ENCODE peak calls at places on chromosomes 13 and 19, in nine cellular contexts. B, R, H, K, Z, T, J, I and C are unnamed samples.
A peak's percentile ranks its signal among the peaks of the same experiment; 100 is the strongest.

GRCh38 chr13:77737583-77738200 is 40.2 kb downstream of the SLAIN1 start:
- DNase-seq in B (no peak), R (no peak), H (no peak), K (no peak), Z (no peak), T (no peak), J (no peak), I (no peak), C (no peak)

GRCh38 chr13:30172593-30173300 is 134.6 kb downstream of the KATNAL1 start:
- DNase-seq in B (no peak), R (no peak), H (no peak), K (no peak), Z (no peak), T (no peak), J (no peak), I (no peak), C (no peak)

GRCh38 chr13:99845136-99845874 is 126.3 kb downstream of the ZIC5 start:
- DNase-seq in B (no peak), R (no peak), H (no peak), K (no peak), Z (no peak), T (no peak), J (no peak), I (no peak), C (no peak)

GRCh38 chr13:33723365-33723764 is 94.6 kb upstream of the RFC3 start:
- DNase-seq in B (peak; percentile 7), R (no peak), H (no peak), K (no peak), Z (no peak), T (no peak), J (peak; percentile 12), I (no peak), C (no peak)

GRCh38 chr13:113533441-113533840 is 42.9 kb upstream of the DCUN1D2 start:
- DNase-seq in B (no peak), R (no peak), H (no peak), K (no peak), Z (peak; percentile 70), T (peak; percentile 65), J (no peak), I (no peak), C (no peak)

GRCh38 chr19:12967907-12968306 is 1.5 kb upstream of the DAND5 start:
- DNase-seq in B (no peak), R (no peak), H (no peak), K (no peak), Z (no peak), T (peak; percentile 55), J (no peak), I (no peak), C (no peak)

GRCh38 chr13:30679483-30680330 is 55.6 kb upstream of the ALOX5AP start:
- DNase-seq in B (peak; percentile 75), R (no peak), H (no peak), K (no peak), Z (peak; percentile 54), T (peak; percentile 41), J (peak; percentile 55), I (peak; percentile 19), C (no peak)

GRCh38 chr19:35006342-35006998 is 6.3 kb downstream of the GRAMD1A start:
- DNase-seq in B (peak; percentile 71), R (no peak), H (no peak), K (peak; percentile 60), Z (no peak), T (peak; percentile 77), J (peak; percentile 85), I (no peak), C (no peak)

GRCh38 chr19:29552454-29553280 is 26.9 kb downstream of the VSTM2B start:
- DNase-seq in B (no peak), R (no peak), H (no peak), K (no peak), Z (no peak), T (no peak), J (no peak), I (no peak), C (no peak)

GRCh38 chr19:29549105-29550070 is 23.6 kb downstream of the VSTM2B start:
- DNase-seq in B (no peak), R (no peak), H (no peak), K (no peak), Z (no peak), T (no peak), J (no peak), I (no peak), C (no peak)

GRCh38 chr19:29550896-29551295 is 25.1 kb downstream of the VSTM2B start:
- DNase-seq in B (no peak), R (no peak), H (no peak), K (no peak), Z (no peak), T (no peak), J (no peak), I (no peak), C (no peak)

GRCh38 chr19:29551774-29552173 is 26.0 kb downstream of the VSTM2B start:
- DNase-seq in B (no peak), R (no peak), H (no peak), K (no peak), Z (no peak), T (no peak), J (no peak), I (no peak), C (no peak)

DNA sequence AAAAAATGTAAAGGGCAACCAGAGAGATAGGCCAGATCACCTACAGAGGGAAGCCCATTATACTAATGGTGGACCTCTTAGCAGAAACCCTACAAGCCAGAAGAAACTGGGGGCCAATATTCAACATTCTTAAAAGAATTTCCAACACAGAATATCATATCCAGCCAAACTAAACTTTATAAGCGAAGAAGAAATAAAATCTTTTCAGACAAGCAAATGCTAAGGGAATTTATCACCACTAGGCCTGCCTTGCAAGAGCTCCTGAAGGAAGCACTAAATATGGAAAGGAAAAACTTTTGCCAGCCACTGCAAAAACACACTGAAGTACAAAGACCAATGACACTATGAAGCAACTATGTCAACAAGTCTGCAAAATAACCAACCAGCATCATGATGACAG is 28.4 kb downstream of the VSTM2B start:
- DNase-seq in B (no peak), R (no peak), H (no peak), K (no peak), Z (no peak), T (no peak), J (no peak), I (no peak), C (no peak)
- H3K4me3 ChIP-seq in B (no peak overlapping the region), R (no peak overlapping the region), H (no peak overlapping the region), K (no peak overlapping the region), Z (no peak overlapping the region), T (no peak overlapping the region), J (no peak overlapping the region), I (no peak overlapping the region), C (no peak overlapping the region)

DNA sequence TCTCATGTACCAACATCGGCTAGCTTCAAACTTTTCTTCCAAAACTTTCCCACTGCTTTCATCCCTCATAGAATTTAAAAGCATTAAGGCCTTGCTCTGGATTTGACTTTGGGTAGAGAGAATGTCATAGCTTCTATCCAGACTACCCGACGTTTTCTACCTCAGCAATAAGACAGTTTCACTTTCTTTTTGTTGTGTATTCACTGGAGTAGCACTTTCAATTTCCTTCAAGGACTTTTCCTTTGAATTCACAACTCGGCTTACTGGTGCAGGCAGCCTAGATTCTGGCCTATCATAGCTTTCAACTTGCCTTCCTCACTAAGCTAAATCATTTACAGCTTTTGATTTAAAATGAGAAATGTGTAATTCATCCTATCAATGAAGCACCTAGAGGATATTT is 420.4 kb upstream of the GPC6 start:
- DNase-seq in B (peak; percentile 46), R (no peak), H (no peak), K (no peak), Z (no peak), T (no peak), J (peak; percentile 48), I (no peak), C (peak; percentile 20)
- H3K4me3 ChIP-seq in B (peak overlapping the region; percentile 32), R (no peak overlapping the region), H (peak overlapping the region; percentile 41), K (peak overlapping the region; percentile 33), Z (no peak overlapping the region), T (peak overlapping the region; percentile 3), J (peak overlapping the region; percentile 34), I (peak overlapping the region; percentile 14), C (peak overlapping the region; percentile 5)

GRCh38 chr13:66559093-66559492 is 671.0 kb downstream of the PCDH9 start:
- DNase-seq in B (peak; percentile 9), R (no peak), H (no peak), K (no peak), Z (no peak), T (peak; percentile 72), J (no peak), I (no peak), C (no peak)

GRCh38 chr13:66560991-66561390 is 669.1 kb downstream of the PCDH9 start:
- DNase-seq in B (no peak), R (no peak), H (no peak), K (no peak), Z (no peak), T (no peak), J (no peak), I (no peak), C (no peak)

GRCh38 chr13:66558511-66558910 is 671.6 kb downstream of the PCDH9 start:
- DNase-seq in B (peak; percentile 79), R (no peak), H (no peak), K (no peak), Z (no peak), T (peak; percentile 30), J (peak; percentile 11), I (no peak), C (no peak)

GRCh38 chr13:66562054-66562453 is 668.1 kb downstream of the PCDH9 start:
- DNase-seq in B (no peak), R (no peak), H (no peak), K (no peak), Z (no peak), T (no peak), J (no peak), I (no peak), C (no peak)

DNA sequence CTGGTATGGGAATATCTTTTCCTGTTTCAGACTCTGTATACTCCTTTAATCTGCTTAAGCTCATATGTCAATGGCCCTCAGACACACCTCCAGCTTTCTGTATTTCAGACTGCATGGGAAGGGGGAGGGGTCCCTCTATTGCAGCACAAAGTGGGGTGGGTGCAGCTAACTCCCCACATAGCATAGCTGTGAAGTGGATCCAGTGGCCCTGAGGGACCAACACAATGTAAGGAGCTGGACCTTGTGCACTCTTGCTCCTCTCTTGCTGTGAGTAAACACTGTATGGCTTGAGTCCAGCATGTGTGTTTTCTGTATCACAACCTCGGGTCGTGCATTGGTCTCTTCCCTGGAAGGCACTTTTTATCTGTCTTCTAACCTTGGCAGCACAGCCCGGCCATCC is 669.9 kb downstream of the PCDH9 start:
- DNase-seq in B (peak; percentile 23), R (no peak), H (no peak), K (no peak), Z (no peak), T (no peak), J (no peak), I (no peak), C (no peak)
- H3K4me3 ChIP-seq in B (no peak overlapping the region), R (no peak overlapping the region), H (no peak overlapping the region), K (no peak overlapping the region), Z (no peak overlapping the region), T (no peak overlapping the region), J (no peak overlapping the region), I (no peak overlapping the region), C (no peak overlapping the region)

GRCh38 chr19:51364200-51365106 is 1.7 kb downstream of the ETFB start:
- DNase-seq in B (peak; percentile 43), R (no peak), H (no peak), K (no peak), Z (no peak), T (no peak), J (no peak), I (no peak), C (no peak)

GRCh38 chr19:51366999-51367564 is 894 bp upstream of the ETFB start:
- DNase-seq in B (peak; percentile 39), R (no peak), H (no peak), K (peak; percentile 66), Z (peak; percentile 30), T (no peak), J (no peak), I (peak; percentile 20), C (no peak)

GRCh38 chr19:51365211-51366049 is 758 bp downstream of the ETFB start:
- DNase-seq in B (peak; percentile 65), R (no peak), H (peak; percentile 22), K (no peak), Z (peak; percentile 61), T (peak; percentile 53), J (peak; percentile 55), I (no peak), C (no peak)

GRCh38 chr19:51367565-51368365 is 1.0 kb downstream of the CLDND2 start:
- DNase-seq in B (peak; percentile 100), R (peak; percentile 99), H (peak; percentile 99), K (peak; percentile 100), Z (peak; percentile 99), T (peak; percentile 98), J (peak; percentile 98), I (peak; percentile 84), C (peak; percentile 95)

DNA sequence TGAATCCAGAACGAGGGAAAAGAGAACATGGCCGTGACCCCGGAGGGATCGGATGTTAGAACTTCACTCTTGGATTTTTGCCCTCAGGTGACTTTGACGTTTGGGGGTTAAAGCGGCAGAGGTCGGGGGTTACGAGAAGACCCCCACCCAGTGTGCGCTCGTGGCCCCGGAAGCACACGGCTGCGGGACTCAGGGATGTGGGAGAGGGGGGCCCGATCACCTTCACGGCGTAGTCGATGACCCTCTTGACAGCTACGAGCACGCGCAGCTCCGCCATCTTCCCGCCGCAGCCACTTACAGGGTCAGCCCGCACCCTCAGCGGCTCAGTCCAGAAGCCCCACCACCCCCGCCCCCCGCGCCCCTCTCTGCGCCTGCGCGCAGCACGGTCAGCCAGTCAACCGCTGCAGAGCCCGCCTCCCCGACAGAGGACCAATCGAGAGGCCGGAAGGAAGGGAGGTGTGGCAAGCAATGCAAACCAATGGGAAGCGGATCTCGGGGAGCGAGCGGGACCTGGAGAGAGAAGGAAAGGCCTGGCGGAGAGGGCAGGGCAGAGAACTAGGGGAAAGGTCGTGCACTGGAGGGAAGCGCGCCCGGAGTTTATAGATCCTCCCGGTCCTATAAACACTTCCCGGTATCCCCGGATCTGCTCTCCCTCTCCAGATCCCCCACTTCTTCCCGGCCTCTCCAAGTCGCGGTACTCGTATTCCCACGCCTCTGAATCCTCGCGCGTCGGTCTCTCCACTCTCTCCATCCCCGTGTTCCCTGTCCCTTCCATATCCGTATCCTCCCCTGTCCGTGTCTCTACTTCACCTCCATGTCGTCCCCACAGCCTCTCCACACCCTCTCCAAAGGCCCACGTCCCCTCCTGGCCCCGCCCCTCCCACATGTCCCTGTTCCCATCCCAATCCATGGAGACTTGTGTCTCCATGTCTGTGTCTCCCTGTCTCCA is at the start of gene ETFB:
- DNase-seq in B (peak; percentile 99), R (peak; percentile 98), H (peak; percentile 98), K (peak; percentile 99), Z (peak; percentile 99), T (peak; percentile 96), J (peak; percentile 96), I (peak; percentile 82), C (peak; percentile 97)
- H3K4me3 ChIP-seq in B (peak within 1 kb of the TSS; percentile 94), R (peak within 1 kb of the TSS; percentile 70), H (peak within 1 kb of the TSS; percentile 70), K (peak within 1 kb of the TSS; percentile 65), Z (peak within 1 kb of the TSS; percentile 57), T (peak within 1 kb of the TSS; percentile 84), J (peak within 1 kb of the TSS; percentile 96), I (peak within 1 kb of the TSS; percentile 96), C (peak within 1 kb of the TSS; percentile 65)